ENCODE peak calls at places on chromosomes 3 and 15, in eight cellular contexts. D is stimulated activated CD8-positive, alpha-beta memory T cell treated with anti-CD3 and anti-CD28 coated beads, Interleukin-15, amount 100 ng/mL, for 24 hours; T is suprapubic skin; K is activated CD4-positive, alpha-beta T cell treated with anti-CD3 and anti-CD28 coated beads, Interleukin-2, amount 50 U/mL, for 24 hours; B is Peyer's patch; F is NCI-H774; A is amygdala; R is NAMALWA. C is an unnamed sample.
A peak's percentile ranks its signal among the peaks of the same experiment; 100 is the strongest.

GRCh38 chr3:133213942-133214341 is 175.8 kb downstream of the TMEM108 start:
- DNase-seq in D (no peak), A (no peak), F (no peak), B (no peak), K (no peak), T (no peak), R (no peak), C (no peak)

GRCh38 chr3:51966016-51966415 is 1.2 kb downstream of the PCBP4 start:
- DNase-seq in R (no peak), D (no peak), A (no peak), F (no peak), T (no peak), K (no peak), B (no peak), C (no peak)

GRCh38 chr3:156617781-156618180 is 56.6 kb upstream of the TIPARP start:
- DNase-seq in A (no peak), T (no peak), D (no peak), F (no peak), R (no peak), K (no peak), B (no peak), C (no peak)

GRCh38 chr3:174700736-174701135 is 158.4 kb upstream of the NAALADL2 start:
- DNase-seq in T (no peak), R (no peak), B (no peak), K (no peak), A (no peak), D (no peak), F (no peak), C (no peak)

GRCh38 chr3:58572013-58572633 is 5.1 kb downstream of the FAM107A start:
- DNase-seq in T (no peak), A (no peak), B (no peak), K (no peak), F (no peak), R (no peak), D (no peak), C (no peak)

GRCh38 chr3:39166134-39166710 is 12.8 kb upstream of the CSRNP1 start:
- DNase-seq in D (no peak), A (no peak), T (peak; percentile 49), F (no peak), B (no peak), R (no peak), K (no peak), C (peak; percentile 42)

GRCh38 chr3:29169456-29169855 is 111.4 kb upstream of the RBMS3 start:
- DNase-seq in K (no peak), D (no peak), R (no peak), T (no peak), A (no peak), B (no peak), F (no peak), C (no peak)

GRCh38 chr3:149792485-149793270 is at the start of gene ANKUB1:
- DNase-seq in A (no peak), R (no peak), D (no peak), T (no peak), B (no peak), K (no peak), F (peak; percentile 67), C (no peak)

GRCh38 chr3:105791919-105792786 is 76.7 kb downstream of the CBLB start:
- DNase-seq in F (no peak), K (no peak), B (peak; percentile 37), A (no peak), T (peak; percentile 83), R (no peak), D (no peak), C (peak; percentile 33)

GRCh38 chr3:127849368-127849767 is 27.1 kb upstream of the MGLL start:
- DNase-seq in A (no peak), R (no peak), T (no peak), D (no peak), K (no peak), F (no peak), B (no peak), C (no peak)

GRCh38 chr3:59658236-59658635 is 608.4 kb upstream of the CFAP20DC start:
- DNase-seq in T (no peak), K (no peak), A (no peak), B (no peak), R (no peak), F (no peak), D (no peak), C (no peak)

GRCh38 chr3:82100378-82100777 is 338.9 kb upstream of the GBE1 start:
- DNase-seq in T (no peak), R (no peak), A (no peak), D (no peak), F (no peak), B (no peak), K (no peak), C (no peak)

GRCh38 chr3:18812316-18812715 is 336.0 kb upstream of the KCNH8 start:
- DNase-seq in F (no peak), B (no peak), T (no peak), D (no peak), K (no peak), R (no peak), A (no peak), C (peak; percentile 41)

GRCh38 chr3:180680097-180680430 is 775 bp upstream of the CCDC39 start:
- DNase-seq in F (peak; percentile 80), D (no peak), B (no peak), R (peak; percentile 28), T (no peak), A (no peak), K (no peak), C (no peak)

GRCh38 chr15:25862469-25863066 is 559 bp downstream of the ATP10A start:
- DNase-seq in B (no peak), T (no peak), R (no peak), D (no peak), A (no peak), F (no peak), K (no peak), C (no peak)

GRCh38 chr3:129597792-129598381 is 8.6 kb downstream of the PLXND1 start:
- DNase-seq in F (no peak), K (no peak), A (no peak), B (no peak), R (no peak), D (no peak), T (no peak), C (no peak)

GRCh38 chr15:44144193-44144592 is 50.9 kb downstream of the FRMD5 start:
- DNase-seq in R (no peak), F (no peak), D (no peak), B (no peak), A (no peak), T (no peak), K (no peak), C (peak; percentile 64)

GRCh38 chr3:4994823-4995499 is 15.7 kb downstream of the BHLHE40 start:
- DNase-seq in B (no peak), R (no peak), T (peak; percentile 53), K (no peak), A (no peak), D (no peak), F (no peak), C (peak; percentile 85)

GRCh38 chr3:62954579-62954978 is 79.4 kb upstream of the CADPS start:
- DNase-seq in B (no peak), K (no peak), D (no peak), F (no peak), R (peak; percentile 53), A (no peak), T (no peak), C (no peak)

GRCh38 chr3:57983734-57984518 is 24.3 kb upstream of the FLNB start:
- DNase-seq in A (no peak), B (peak; percentile 57), R (peak; percentile 86), K (peak; percentile 44), F (no peak), D (no peak), T (no peak), C (peak; percentile 93)

GRCh38 chr3:195212033-195212748 is 58.8 kb downstream of the XXYLT1 start:
- DNase-seq in R (no peak), T (no peak), F (no peak), B (no peak), K (no peak), A (no peak), D (no peak), C (no peak)

GRCh38 chr3:195260286-195260905 is 10.6 kb downstream of the XXYLT1 start:
- DNase-seq in D (peak; percentile 7), T (no peak), F (no peak), R (no peak), B (no peak), K (no peak), A (no peak), C (peak; percentile 39)

C was measured in OCI-M1.